ENCODE peak calls at places on chromosome 7, in nine cellular contexts. O, V, J, X, D, E, A, C and Y are unnamed samples.

GRCh38 chr7:155470686-155471638 is 13.0 kb downstream of the EN2 start:
- DNase-seq in O (no peak), V (no peak), J (no peak), X (no peak), D (no peak), E (no peak), A (no peak), C (no peak), Y (no peak)

GRCh38 chr7:29386196-29386765 is 177.4 kb upstream of the PRR15 start:
- DNase-seq in O (no peak), V (no peak), J (no peak), X (no peak), D (no peak), E (no peak), A (no peak), C (no peak), Y (no peak)

GRCh38 chr7:155576416-155576815 is 30.1 kb upstream of the CNPY1 start:
- DNase-seq in O (no peak), V (no peak), J (no peak), X (no peak), D (no peak), E (peak), A (no peak), C (no peak), Y (no peak)

GRCh38 chr7:97377713-97378112 is 260.2 kb downstream of the SDHAF3 start:
- DNase-seq in O (no peak), V (no peak), J (no peak), X (no peak), D (no peak), E (no peak), A (no peak), C (no peak), Y (no peak)

GRCh38 chr7:462173-463103 is 57.2 kb downstream of the PDGFA start:
- DNase-seq in O (no peak), V (no peak), J (no peak), X (peak), D (no peak), E (peak), A (no peak), C (no peak), Y (no peak)

GRCh38 chr7:93574269-93574645 is 267 bp downstream of the CALCR start:
- DNase-seq in O (no peak), V (no peak), J (no peak), X (no peak), D (no peak), E (no peak), A (no peak), C (no peak), Y (no peak)

GRCh38 chr7:158001003-158001402 is 586.6 kb downstream of the PTPRN2 start:
- DNase-seq in O (no peak), V (no peak), J (no peak), X (no peak), D (no peak), E (no peak), A (no peak), C (no peak), Y (no peak)

GRCh38 chr7:158256091-158256816 is 331.4 kb downstream of the PTPRN2 start:
- DNase-seq in O (no peak), V (no peak), J (no peak), X (no peak), D (no peak), E (peak), A (no peak), C (no peak), Y (no peak)

DNA sequence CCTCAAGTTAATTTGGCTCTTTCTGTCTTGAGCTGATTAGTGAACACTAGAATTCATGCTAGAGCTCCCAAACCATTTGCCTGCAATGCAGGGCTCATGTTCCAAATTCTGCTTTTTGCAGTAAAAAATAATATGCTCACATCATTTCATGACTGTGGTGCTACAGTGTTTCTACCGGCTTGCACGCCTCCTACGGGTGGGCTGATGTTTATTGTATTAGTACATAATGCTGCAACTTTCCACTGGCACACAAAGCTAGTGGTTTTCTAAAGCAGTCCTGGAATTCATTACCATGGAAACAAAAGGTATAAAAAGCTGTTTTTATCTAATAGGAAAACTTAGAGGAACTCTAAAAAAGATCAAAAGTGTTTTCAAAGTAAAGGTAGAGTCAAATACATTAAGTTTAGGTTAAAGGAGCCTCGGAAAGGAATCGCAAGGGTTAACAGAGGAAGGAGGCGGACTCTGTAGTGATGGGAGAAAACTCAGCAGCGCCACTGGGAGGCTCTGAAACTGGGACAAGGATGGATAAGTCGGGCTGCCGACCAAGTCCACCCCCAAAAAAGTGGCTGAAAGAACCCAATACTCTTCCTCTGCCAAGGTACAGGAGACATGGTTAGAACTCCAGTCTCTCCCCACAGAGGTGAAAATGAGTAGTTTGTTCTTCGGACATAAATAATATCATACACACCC is 25.9 kb downstream of the GRM8 start:
- DNase-seq in O (no peak), V (no peak), J (no peak), X (no peak), D (no peak), E (no peak), A (no peak), C (no peak), Y (no peak)
- TF ChIP-seq CTCF in O (no peak), V (no peak), J (no peak), X (no peak), D (no peak), E (no peak), A (no peak), C (no peak), Y (no peak)

DNA sequence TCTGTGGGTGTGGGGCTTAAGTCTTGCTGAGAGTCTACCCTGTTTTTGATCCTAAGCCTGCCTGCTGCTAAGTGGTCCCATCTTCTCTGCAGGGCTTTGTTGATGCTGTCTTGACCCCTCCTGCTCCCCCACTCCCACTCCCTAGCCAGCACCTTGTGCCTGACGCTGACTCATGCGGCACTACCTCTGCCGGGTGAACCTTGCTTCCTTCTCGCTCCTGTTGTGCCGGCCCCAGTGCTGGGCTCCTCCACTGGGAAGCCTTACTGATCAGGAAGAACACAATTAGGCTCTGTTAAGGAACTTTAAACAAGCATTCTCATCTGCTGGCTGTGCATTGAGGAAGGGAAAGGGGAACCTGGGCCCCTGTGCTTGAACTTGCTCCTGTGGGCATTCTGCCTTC is 440.3 kb downstream of the PLXNA4 start:
- DNase-seq in O (no peak), V (no peak), J (no peak), X (no peak), D (no peak), E (no peak), A (no peak), C (no peak), Y (no peak)
- TF ChIP-seq CTCF in O (no peak), V (no peak), J (no peak), X (no peak), D (no peak), E (no peak), A (no peak), C (no peak), Y (no peak)

GRCh38 chr7:15397159-15397550 is 164.7 kb downstream of the AGMO start:
- DNase-seq in O (no peak), V (no peak), J (no peak), X (no peak), D (no peak), E (no peak), A (no peak), C (no peak), Y (no peak)
- TF ChIP-seq CTCF in O (no peak), V (no peak), J (no peak), X (no peak), D (no peak), E (no peak), A (no peak), C (no peak), Y (no peak)

GRCh38 chr7:138097064-138097741 is 20.9 kb downstream of the AKR1D1 start:
- DNase-seq in O (peak), V (peak), J (no peak), X (peak), D (peak), E (no peak), A (no peak), C (no peak), Y (peak)
- TF ChIP-seq CTCF in O (no peak), V (no peak), J (no peak), X (peak), D (no peak), E (no peak), A (peak), C (no peak), Y (peak)

GRCh38 chr7:67636363-67637355 is 640.0 kb downstream of the TYW1 start:
- DNase-seq in O (no peak), V (no peak), J (no peak), X (no peak), D (no peak), E (no peak), A (no peak), C (no peak), Y (no peak)
- TF ChIP-seq CTCF in O (no peak), V (no peak), J (no peak), X (peak), D (no peak), E (no peak), A (no peak), C (no peak), Y (peak)

GRCh38 chr7:148750442-148751355 is 52.0 kb downstream of the CUL1 start:
- DNase-seq in O (no peak), V (no peak), J (no peak), X (no peak), D (no peak), E (no peak), A (no peak), C (no peak), Y (no peak)

GRCh38 chr7:148746139-148746538 is 47.4 kb downstream of the CUL1 start:
- DNase-seq in O (no peak), V (no peak), J (no peak), X (no peak), D (no peak), E (no peak), A (no peak), C (no peak), Y (no peak)

GRCh38 chr7:148753224-148753623 is 54.5 kb downstream of the CUL1 start:
- DNase-seq in O (no peak), V (no peak), J (no peak), X (no peak), D (no peak), E (no peak), A (no peak), C (no peak), Y (no peak)

GRCh38 chr7:148747274-148747673 is 48.6 kb downstream of the CUL1 start:
- DNase-seq in O (no peak), V (no peak), J (no peak), X (no peak), D (no peak), E (no peak), A (no peak), C (no peak), Y (no peak)
- TF ChIP-seq CTCF in O (no peak), V (no peak), J (no peak), X (no peak), D (no peak), E (no peak), A (peak), C (no peak), Y (no peak)